ENCODE peak calls at places on chromosomes 12 and 14, in seven cellular contexts. B, F, C, H, K, Y and N are unnamed samples.

GRCh38 chr12:125004621-125005020 is 11.2 kb downstream of the BRI3BP start:
- DNase-seq in B (no peak), K (no peak), H (no peak), Y (no peak), F (no peak), C (no peak), N (no peak)

GRCh38 chr12:57240926-57241555 is 9.9 kb downstream of the STAC3 start:
- DNase-seq in B (peak), Y (no peak), C (no peak), K (peak), H (peak), F (peak), N (peak)

GRCh38 chr12:11968041-11968383 is 102.7 kb upstream of the BCL2L14 start:
- DNase-seq in F (no peak), H (no peak), Y (no peak), C (no peak), B (no peak), K (no peak), N (no peak)

GRCh38 chr12:76764856-76765255 is 941 bp downstream of the ZDHHC17 start:
- DNase-seq in F (peak), H (peak), B (no peak), C (no peak), K (no peak), Y (no peak), N (no peak)

GRCh38 chr14:20707622-20708021 is 19.1 kb downstream of the ANG start:
- DNase-seq in F (no peak), K (no peak), Y (no peak), B (peak), H (no peak), C (peak), N (no peak)

GRCh38 chr14:68820119-68820518 is 27.3 kb upstream of the ZFP36L1 start:
- DNase-seq in B (no peak), Y (no peak), K (no peak), F (peak), H (no peak), C (no peak), N (no peak)

GRCh38 chr12:42871831-42872230 is 282.3 kb upstream of the PRICKLE1 start:
- DNase-seq in C (no peak), Y (no peak), B (no peak), K (no peak), H (no peak), F (no peak), N (no peak)

GRCh38 chr12:104219908-104220404 is 4.4 kb downstream of the TXNRD1 start:
- DNase-seq in H (peak), K (peak), Y (no peak), B (peak), F (peak), C (peak), N (no peak)

GRCh38 chr12:111298583-111299436 is 70.1 kb downstream of the PHETA1 start:
- DNase-seq in H (peak), F (peak), C (peak), K (peak), Y (no peak), B (peak), N (no peak)

GRCh38 chr14:22448905-22449611 is 140.0 kb downstream of the DAD1 start:
- DNase-seq in B (no peak), K (no peak), F (no peak), C (no peak), Y (no peak), H (no peak), N (no peak)
- H3K4me3 ChIP-seq in B (no peak), K (no peak), F (no peak), C (no peak), Y (no peak), H (no peak), N (no peak)

GRCh38 chr14:74866708-74867389 is 9.1 kb downstream of the PROX2 start:
- DNase-seq in Y (no peak), H (no peak), C (no peak), K (no peak), B (no peak), F (no peak), N (no peak)

GRCh38 chr14:74868739-74869138 is 7.2 kb downstream of the PROX2 start:
- DNase-seq in Y (no peak), F (no peak), C (no peak), B (no peak), H (no peak), K (no peak), N (no peak)

GRCh38 chr14:74865156-74865555 is 10.8 kb downstream of the PROX2 start:
- DNase-seq in C (no peak), K (no peak), Y (no peak), H (no peak), F (no peak), B (no peak), N (no peak)

GRCh38 chr14:74864193-74864592 is 11.8 kb downstream of the PROX2 start:
- DNase-seq in K (no peak), C (no peak), F (no peak), H (no peak), B (no peak), Y (no peak), N (no peak)

DNA sequence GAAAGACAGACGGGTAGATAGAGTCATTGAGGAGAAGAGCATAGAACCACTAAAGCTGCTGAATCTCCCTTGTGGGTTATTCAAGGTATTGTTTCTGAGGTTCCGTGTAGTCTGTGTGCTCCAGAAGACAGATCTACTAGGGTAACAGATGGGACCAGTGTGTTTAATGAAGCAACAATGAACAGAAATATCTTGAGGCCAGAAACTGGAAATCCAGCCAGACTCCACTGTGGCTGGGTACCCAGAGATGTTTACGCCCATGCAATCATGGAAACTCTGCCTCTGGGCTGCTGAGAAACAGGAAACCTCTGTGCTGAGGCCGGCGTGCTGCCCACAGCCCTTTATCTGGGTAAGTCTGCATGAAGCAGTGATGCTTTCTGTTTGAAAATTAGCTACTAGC is 8.3 kb downstream of the PROX2 start:
- DNase-seq in C (no peak), F (peak), H (no peak), B (no peak), Y (no peak), K (no peak), N (no peak)
- TF ChIP-seq EP300 in C (no peak), F (no peak), H (no peak), B (no peak), Y (no peak), K (no peak), N (no peak)

DNA sequence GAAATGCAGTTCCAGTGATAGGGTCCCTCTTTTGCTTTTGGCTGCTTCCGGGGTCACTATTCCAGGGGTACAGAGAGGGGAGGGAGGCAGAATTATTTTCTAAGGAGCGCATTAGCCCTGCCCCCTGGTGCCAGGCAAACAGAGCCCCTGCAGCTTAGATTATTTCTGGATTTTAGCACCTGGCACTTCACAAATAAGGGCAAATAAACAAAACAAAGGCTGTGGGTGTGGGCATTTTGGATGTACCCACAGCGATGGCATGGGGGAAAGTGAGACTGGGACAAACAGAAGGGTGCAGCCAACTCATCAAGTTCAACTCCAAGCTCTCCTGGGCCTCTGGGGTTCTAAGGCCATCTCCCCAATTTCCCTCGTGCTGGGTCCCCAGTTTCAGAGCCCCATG is 20.3 kb downstream of the ASB2 start:
- DNase-seq in Y (no peak), F (no peak), H (no peak), C (no peak), B (no peak), K (no peak), N (no peak)
- H3K4me3 ChIP-seq in Y (no peak), F (no peak), H (no peak), C (peak), B (no peak), K (no peak), N (no peak)

DNA sequence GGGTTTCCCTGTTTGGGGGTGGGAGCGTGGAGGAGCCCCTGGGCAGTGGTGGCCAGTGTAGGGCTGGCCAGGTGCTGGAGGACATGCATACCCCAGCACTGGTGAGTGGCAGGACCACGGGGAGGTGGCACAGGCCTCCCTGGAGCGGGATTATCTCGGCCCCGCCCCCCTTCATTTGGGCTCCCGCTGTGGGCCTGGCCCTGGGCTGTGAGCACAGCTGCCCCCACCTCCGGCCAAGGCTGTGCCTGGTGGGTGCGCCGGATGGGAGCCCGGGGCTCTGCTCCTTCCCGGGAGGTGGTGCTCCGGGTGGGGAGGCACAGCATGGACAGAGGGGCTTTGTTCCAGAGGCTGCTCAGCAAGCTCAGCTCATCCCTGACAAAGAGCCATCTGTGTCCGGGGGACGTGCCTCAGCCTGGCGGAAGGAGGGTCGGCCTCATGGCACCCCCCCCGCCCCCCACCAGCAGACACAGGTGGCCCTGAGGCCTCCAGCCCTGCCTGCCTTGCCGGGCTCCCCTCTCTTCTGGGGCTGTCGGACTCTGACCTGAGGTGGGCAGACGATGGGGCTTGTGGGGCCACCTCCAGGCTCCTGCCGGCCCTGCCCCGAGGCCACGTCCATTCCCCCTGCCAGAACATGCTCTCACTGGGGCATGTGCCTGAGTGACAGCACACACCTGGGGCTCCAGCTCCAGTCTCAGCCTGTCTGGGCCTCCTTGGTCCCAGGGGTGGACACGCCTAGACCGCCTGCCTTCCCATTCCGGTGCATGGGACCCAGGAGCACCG is 8.4 kb downstream of the TEDC1 start:
- DNase-seq in Y (no peak), K (no peak), F (peak), H (no peak), C (no peak), B (no peak), N (peak)
- TF ChIP-seq EP300 in Y (no peak), K (no peak), F (no peak), H (no peak), C (no peak), B (no peak), N (no peak)

GRCh38 chr12:112995008-112995407 is 16.7 kb downstream of the OAS2 start:
- DNase-seq in C (no peak), H (no peak), Y (no peak), F (no peak), K (no peak), B (no peak), N (no peak)

GRCh38 chr12:113000433-113000832 is 22.1 kb downstream of the OAS2 start:
- DNase-seq in F (no peak), B (no peak), Y (no peak), H (no peak), K (no peak), C (no peak), N (no peak)

GRCh38 chr12:112998997-112999767 is 20.9 kb downstream of the OAS2 start:
- DNase-seq in F (no peak), H (peak), C (no peak), B (no peak), K (no peak), Y (no peak), N (no peak)

GRCh38 chr12:112996501-112996900 is 18.2 kb downstream of the OAS2 start:
- DNase-seq in B (no peak), Y (no peak), K (no peak), F (no peak), H (no peak), C (no peak), N (peak)

DNA sequence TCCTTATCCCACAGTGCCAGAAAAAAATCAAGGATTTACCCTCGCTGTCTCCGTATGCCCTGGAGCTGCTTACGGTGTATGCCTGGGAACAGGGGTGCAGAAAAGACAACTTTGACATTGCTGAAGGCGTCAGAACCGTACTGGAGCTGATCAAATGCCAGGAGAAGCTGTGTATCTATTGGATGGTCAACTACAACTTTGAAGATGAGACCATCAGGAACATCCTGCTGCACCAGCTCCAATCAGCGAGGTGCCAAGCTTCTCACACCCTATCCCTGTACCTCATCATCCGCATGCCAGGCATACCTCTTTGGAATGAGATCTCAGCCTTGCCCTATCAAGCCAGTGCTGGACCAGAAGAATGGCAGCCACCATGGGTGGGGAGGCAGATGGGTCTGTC is 19.2 kb downstream of the OAS2 start:
- DNase-seq in C (no peak), K (no peak), F (no peak), B (no peak), Y (no peak), H (no peak), N (peak)
- H3K4me3 ChIP-seq in C (no peak), K (no peak), F (no peak), B (no peak), Y (no peak), H (no peak), N (no peak)

GRCh38 chr14:22977434-22977683 is 5.0 kb downstream of the AJUBA start:
- DNase-seq in F (no peak), H (no peak), C (no peak), K (no peak), B (no peak), Y (no peak), N (no peak)

GRCh38 chr14:22978487-22978837 is 3.9 kb downstream of the AJUBA start:
- DNase-seq in H (no peak), B (no peak), F (no peak), C (no peak), Y (no peak), K (no peak), N (no peak)

GRCh38 chr14:22976620-22977433 is 5.5 kb downstream of the AJUBA start:
- DNase-seq in H (peak), B (peak), C (peak), Y (no peak), F (no peak), K (no peak), N (peak)

GRCh38 chr14:22978873-22979671 is 3.3 kb downstream of the AJUBA start:
- DNase-seq in K (no peak), B (no peak), Y (no peak), F (no peak), H (no peak), C (no peak), N (peak)

DNA sequence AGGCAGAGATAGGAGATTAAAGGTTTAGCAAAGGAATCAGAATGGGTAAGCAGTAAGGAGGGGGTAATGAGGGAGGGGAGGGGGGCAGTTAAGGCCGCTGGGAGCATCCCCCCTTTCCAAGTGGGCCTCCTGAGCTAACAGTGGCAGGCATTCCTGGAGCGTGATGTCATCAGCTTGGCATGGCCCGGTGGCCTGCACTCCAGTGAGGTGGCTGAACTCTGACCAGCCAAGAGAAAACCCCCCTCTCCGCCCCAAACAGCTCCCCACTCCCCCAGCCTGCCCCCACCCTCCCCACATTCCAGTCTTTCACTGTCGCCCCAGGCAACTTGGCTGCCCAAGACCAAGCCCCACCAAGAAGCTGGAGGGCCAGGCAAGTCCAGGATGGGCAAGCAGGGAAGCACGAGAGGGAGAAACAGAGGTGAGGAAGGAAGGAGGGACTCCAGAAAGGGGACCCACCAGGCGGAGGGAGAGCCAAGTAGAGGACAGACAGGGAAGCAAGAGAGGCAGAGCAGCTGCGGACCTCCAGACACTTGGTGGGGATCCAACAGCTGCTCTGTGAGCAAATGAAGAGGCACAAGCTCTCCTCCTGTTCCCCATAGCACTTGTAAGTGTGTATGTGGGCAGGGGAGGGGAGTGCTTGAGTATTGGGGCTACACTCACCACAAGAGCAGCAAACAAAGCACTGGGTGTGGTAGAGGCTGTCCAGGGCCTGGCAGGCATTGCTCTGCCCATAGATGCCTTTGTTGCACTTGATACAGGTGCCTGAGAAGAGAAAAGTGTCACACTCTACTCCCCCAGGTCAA is 4.5 kb downstream of the AJUBA start:
- DNase-seq in B (peak), C (peak), Y (peak), K (peak), H (peak), F (peak), N (peak)
- TF ChIP-seq EP300 in B (peak), C (no peak), Y (no peak), K (no peak), H (no peak), F (peak), N (no peak)

GRCh38 chr14:53948181-53948884 is 8.3 kb downstream of the BMP4 start:
- DNase-seq in C (no peak), Y (no peak), K (no peak), H (no peak), B (no peak), F (no peak), N (no peak)
- H3K4me3 ChIP-seq in C (no peak), Y (no peak), K (no peak), H (no peak), B (no peak), F (no peak), N (no peak)

DNA sequence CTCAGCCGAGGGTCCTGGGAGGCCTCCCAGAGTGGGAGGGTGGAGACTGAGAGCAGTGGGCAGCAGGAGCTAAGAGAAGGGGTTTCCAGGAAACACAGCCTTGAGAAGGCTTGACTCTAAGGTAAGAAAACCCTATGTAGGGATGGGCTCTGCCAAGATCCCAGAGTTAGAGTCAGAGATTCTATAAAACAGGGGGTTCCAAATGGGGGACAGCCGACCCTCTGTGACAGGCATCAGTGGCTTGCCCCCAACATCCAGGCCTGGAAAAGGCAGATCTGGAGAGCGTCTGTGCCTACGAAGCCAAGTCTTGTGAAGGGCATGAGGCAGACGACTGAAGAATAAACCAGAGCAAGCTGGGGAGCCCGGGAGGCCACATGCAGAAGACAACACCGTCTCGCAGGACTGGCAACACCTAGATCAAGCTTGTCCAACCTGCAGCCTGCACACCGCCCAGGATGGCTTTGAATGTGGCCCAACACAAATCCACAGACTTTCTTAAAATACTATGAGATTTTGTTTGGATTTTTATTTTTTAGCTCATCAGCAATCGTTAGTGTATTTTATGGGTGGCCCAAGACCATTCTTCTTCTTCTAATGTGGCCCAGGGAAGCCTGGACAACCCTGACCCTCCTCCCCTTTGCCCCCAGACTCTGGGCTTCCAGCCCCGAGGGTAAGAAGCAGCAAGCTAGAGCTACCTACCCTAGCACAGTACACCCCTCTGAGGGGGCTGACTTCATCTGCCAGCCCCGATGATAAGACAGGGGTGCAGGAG is 42.1 kb downstream of the PRMT8 start:
- DNase-seq in K (peak), H (no peak), B (no peak), Y (no peak), C (no peak), F (no peak), N (no peak)
- TF ChIP-seq EP300 in K (no peak), H (no peak), B (no peak), Y (no peak), C (no peak), F (no peak), N (no peak)

DNA sequence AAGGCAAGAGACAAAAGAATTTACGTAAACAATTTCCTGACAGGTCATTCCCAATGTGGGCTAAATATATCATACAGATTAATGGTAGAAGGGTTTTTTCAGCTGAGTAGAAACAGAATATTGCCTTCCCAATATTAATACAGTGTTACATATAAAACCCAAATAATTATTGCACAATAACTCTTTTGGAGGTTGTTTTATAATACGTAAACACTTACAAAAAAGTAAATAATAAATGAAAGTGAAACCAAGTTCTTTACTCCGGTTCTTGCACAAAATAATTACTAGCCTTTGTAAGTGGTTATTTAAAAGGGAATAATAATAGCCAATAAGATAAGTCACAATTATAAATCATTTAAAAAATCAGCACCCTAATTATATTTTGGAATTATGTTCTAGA is 118.6 kb upstream of the SSTR1 start:
- DNase-seq in H (no peak), B (no peak), K (no peak), Y (no peak), C (no peak), F (no peak), N (no peak)
- H3K4me3 ChIP-seq in H (peak), B (no peak), K (no peak), Y (no peak), C (peak), F (peak), N (peak)

GRCh38 chr14:72217164-72217563 is 284.9 kb downstream of the RGS6 start:
- DNase-seq in Y (no peak), K (no peak), B (no peak), H (no peak), F (no peak), C (no peak), N (no peak)

GRCh38 chr14:72215080-72215479 is 282.9 kb downstream of the RGS6 start:
- DNase-seq in C (no peak), F (no peak), B (no peak), H (no peak), K (no peak), Y (no peak), N (no peak)
- TF ChIP-seq EP300 in C (no peak), F (no peak), B (no peak), H (no peak), K (no peak), Y (no peak), N (no peak)